ENCODE peak calls at places on chromosomes 16 and 17, in four cellular contexts. U is HepG2, Q is NT2/D1, H is H1. L is an unnamed sample.

GRCh38 chr17:32357615-32358014 is 7.7 kb downstream of the ZNF207 start:
- DNase-seq in U (no peak), Q (no peak), H (no peak), L (no peak)

GRCh38 chr17:78127240-78127887 is 1.2 kb downstream of the TMC6 start:
- DNase-seq in U (peak), Q (no peak), H (no peak), L (no peak)

GRCh38 chr16:6250516-6250915 is 1082.1 kb upstream of the RBFOX1 start:
- DNase-seq in U (no peak), Q (no peak), H (no peak), L (no peak)

GRCh38 chr17:2939714-2940351 is 123.6 kb downstream of the OR1D5 start:
- DNase-seq in U (no peak), Q (no peak), H (no peak), L (no peak)

GRCh38 chr16:57720142-57720575 is 15.4 kb upstream of the KATNB1 start:
- DNase-seq in U (peak), Q (no peak), H (peak), L (peak)

GRCh38 chr16:23072084-23072599 is 77.1 kb downstream of the USP31 start:
- DNase-seq in U (no peak), Q (no peak), H (no peak), L (no peak)

GRCh38 chr16:12901597-12902436 is at the start of gene SHISA9:
- DNase-seq in U (no peak), Q (no peak), H (peak), L (no peak)

GRCh38 chr16:11793840-11794239 is 3.2 kb downstream of the ZC3H7A start:
- DNase-seq in U (no peak), Q (no peak), H (no peak), L (no peak)

GRCh38 chr17:82023447-82024241 is 539 bp downstream of the LRRC45 start:
- DNase-seq in U (no peak), Q (no peak), H (no peak), L (no peak)

GRCh38 chr16:1183235-1183907 is 30.5 kb downstream of the CACNA1H start:
- DNase-seq in U (no peak), Q (peak), H (no peak), L (peak)

GRCh38 chr16:31223044-31223443 is 6.1 kb upstream of the PYDC1 start:
- DNase-seq in U (no peak), Q (no peak), H (no peak), L (peak)

DNA sequence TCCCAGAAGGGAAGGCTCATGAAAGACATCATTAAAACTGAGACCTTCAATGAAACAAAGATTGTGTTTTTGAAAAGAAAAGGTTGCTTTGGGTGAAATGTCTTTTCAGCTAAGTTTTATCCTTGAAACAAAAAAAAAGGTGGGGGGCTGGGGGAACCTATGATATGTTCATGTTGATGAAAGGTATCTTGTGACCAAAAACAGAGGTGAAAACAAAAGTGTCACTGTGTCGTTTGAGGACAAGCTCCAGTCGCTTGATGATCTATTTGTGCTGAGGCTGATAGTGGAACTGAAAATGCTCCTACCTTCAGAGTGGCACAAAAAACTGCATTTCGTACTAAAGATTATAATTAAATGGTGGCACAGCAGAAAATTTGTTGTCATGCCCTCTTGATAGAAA is 59.0 kb downstream of the IQCK start:
- DNase-seq in U (no peak), Q (no peak), H (no peak), L (no peak)
- TF ChIP-seq SUZ12 in U (no peak), Q (no peak), H (no peak), L (no peak)

GRCh38 chr16:72639494-72639893 is 408.4 kb downstream of the ZFHX3 start:
- DNase-seq in U (no peak), Q (no peak), H (no peak), L (no peak)
- TF ChIP-seq SUZ12 in U (no peak), Q (no peak), H (no peak), L (no peak)

DNA sequence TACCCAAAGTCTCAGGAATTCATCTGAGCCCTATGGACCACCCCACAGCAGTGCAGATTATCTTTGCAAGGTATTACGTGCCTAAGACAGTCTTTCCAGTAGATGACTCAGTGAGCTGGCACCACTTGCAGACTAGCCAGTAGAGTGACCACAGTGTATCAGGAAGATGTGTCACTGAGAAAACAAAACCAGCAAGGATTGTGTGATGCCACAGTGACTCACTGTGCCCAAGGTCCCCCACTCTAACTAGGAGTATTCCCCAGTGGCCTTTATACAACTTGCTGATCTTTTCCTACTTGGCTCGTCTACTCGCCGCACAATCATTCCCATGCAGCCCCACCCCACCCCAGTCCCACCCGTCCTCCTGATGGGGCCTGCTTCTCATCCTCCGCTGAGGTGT is 26.8 kb upstream of the PRKCA start:
- DNase-seq in U (peak), Q (no peak), H (no peak), L (no peak)
- TF ChIP-seq SUZ12 in U (no peak), Q (no peak), H (no peak), L (no peak)

DNA sequence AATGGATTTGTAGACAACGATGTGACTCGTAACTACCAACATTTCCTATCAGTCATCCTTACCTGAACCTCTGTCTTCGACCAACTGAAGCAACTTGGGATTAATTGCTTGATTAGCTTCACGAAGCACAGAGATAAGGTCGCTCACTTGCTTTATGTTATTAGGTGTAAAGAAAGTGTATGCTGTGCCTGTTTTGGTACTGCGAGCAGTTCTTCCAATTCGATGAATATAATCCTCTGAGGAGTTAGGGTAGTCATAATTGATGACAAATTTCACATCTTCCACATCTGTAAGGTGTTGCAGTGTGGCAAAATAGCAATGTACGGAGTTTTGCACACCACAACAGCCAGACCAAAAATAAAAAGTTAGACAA is 3.6 kb upstream of the POLG2 start:
- DNase-seq in U (no peak), Q (no peak), H (no peak), L (no peak)
- TF ChIP-seq SUZ12 in U (no peak), Q (no peak), H (no peak), L (no peak)

DNA sequence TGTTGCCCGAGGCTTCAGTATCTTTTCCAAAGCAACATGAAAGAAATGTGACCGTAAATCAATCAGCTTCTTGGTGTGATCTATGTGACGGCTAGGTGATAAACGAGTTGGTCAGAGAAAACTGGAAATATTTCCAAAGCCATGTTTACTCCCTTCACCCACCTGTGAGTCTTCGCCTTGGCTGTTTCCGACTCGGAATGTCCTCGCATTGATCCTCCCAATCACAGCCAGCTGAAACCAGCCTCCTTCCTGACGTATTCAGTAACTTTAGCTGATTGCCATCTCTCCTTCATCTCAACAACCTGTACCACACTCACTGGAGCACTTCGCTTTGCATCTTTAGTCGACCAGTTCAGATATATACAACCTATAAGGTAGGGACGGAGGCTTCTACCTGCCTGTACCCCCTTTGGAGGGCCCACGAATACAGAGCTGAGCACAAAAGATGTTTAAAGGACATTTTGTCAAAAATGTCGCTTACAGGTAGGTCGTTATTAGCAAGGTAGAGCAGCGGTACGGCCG is 705 bp downstream of the KRABD2 start:
- DNase-seq in U (no peak), Q (no peak), H (no peak), L (no peak)
- TF ChIP-seq SUZ12 in U (no peak), Q (no peak), H (no peak), L (no peak)

GRCh38 chr16:81429045-81429521 is 15.5 kb upstream of the CMIP start:
- DNase-seq in U (peak), Q (no peak), H (no peak), L (peak)
- TF ChIP-seq SUZ12 in U (no peak), Q (no peak), H (no peak), L (no peak)

GRCh38 chr17:69948406-69948805 is 126.6 kb upstream of the KCNJ16 start:
- DNase-seq in U (no peak), Q (no peak), H (no peak), L (no peak)

GRCh38 chr17:69949931-69950330 is 125.1 kb upstream of the KCNJ16 start:
- DNase-seq in U (no peak), Q (no peak), H (no peak), L (peak)

GRCh38 chr17:69951058-69951457 is 124.0 kb upstream of the KCNJ16 start:
- DNase-seq in U (no peak), Q (no peak), H (no peak), L (no peak)

GRCh38 chr17:69959291-69959690 is 115.7 kb upstream of the KCNJ16 start:
- DNase-seq in U (no peak), Q (no peak), H (no peak), L (no peak)

DNA sequence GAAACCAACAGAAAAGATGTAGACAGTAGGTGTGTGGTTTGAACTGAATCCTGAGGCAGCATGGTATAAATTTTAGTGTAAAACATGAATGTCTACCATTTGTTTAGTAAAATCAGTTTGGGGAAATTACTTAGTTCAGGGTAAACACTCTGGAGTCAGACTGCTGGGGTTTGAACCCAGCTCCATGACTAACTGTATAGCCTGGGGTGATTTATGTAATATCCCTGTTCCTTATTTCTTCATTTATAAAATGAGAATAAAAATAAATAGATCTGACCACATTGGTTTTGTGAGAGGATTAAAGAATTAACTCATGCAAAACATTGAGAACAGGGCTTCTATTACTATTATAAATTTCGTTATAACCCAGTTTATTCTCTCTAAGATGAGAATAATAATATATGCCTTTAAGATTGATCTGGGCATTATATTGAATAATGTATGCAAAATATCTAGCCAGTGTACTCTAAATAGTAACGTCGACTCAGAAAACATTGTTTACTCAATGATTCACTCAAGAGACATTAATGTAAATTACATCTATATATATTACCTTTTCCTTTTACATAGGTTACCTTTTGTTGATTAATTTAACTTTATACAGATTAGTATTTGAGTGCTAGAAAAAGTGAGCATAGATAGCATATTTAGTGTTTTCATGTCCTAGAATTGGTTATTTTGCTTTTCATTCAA is 120.6 kb upstream of the KCNJ16 start:
- DNase-seq in U (no peak), Q (no peak), H (no peak), L (no peak)
- TF ChIP-seq SUZ12 in U (no peak), Q (no peak), H (no peak), L (no peak)